ENCODE peak calls at places on chromosomes 13 and 19, in ten cellular contexts. F is right lobe of liver, C is breast epithelium, V is thoracic aorta, U is kidney, K is endothelial cell of umbilical vein, L is ovary, B is tibial nerve, E is left ventricle myocardium inferior, P is lower lobe of right lung. A is an unnamed sample.

GRCh38 chr19:3057275-3057714 is 5.0 kb downstream of the TLE5 start:
- DNase-seq in F (peak; percentile 94), C (peak; percentile 92), V (peak; percentile 51), U (peak; percentile 96), K (no peak), L (peak; percentile 95), B (peak; percentile 77), E (peak; percentile 88), P (peak; percentile 85), A (no peak)

GRCh38 chr13:49625392-49626137 is 2.7 kb upstream of the ARL11 start:
- DNase-seq in F (peak; percentile 99), C (no peak), V (no peak), U (no peak), K (no peak), L (peak; percentile 38), B (peak; percentile 28), E (peak; percentile 65), P (peak; percentile 83), A (no peak)

GRCh38 chr13:106548064-106548696 is 12.7 kb upstream of the EFNB2 start:
- DNase-seq in F (no peak), C (no peak), V (no peak), U (no peak), K (no peak), L (no peak), B (no peak), E (no peak), P (no peak), A (no peak)

GRCh38 chr19:7595466-7596133 is at the start of gene CAMSAP3:
- DNase-seq in F (peak; percentile 70), C (no peak), V (no peak), U (peak; percentile 83), K (no peak), L (no peak), B (no peak), E (no peak), P (peak; percentile 77), A (peak; percentile 26)

GRCh38 chr19:47587295-47587694 is 14.3 kb upstream of the ZNF541 start:
- DNase-seq in F (no peak), C (no peak), V (no peak), U (no peak), K (no peak), L (no peak), B (no peak), E (no peak), P (no peak), A (no peak)

GRCh38 chr13:106567421-106568224 is at the start of gene ARGLU1:
- DNase-seq in F (peak; percentile 94), C (peak; percentile 85), V (peak; percentile 43), U (peak; percentile 98), K (peak; percentile 96), L (peak; percentile 98), B (peak; percentile 88), E (peak; percentile 94), P (peak; percentile 95), A (peak; percentile 91)

GRCh38 chr13:91962946-91963345 is 564.5 kb downstream of the GPC5 start:
- DNase-seq in F (no peak), C (no peak), V (no peak), U (no peak), K (no peak), L (no peak), B (no peak), E (no peak), P (no peak), A (no peak)

GRCh38 chr19:4054471-4055208 is 12.1 kb downstream of the ZBTB7A start:
- DNase-seq in F (peak; percentile 48), C (no peak), V (no peak), U (peak; percentile 79), K (no peak), L (no peak), B (no peak), E (no peak), P (peak; percentile 48), A (no peak)

GRCh38 chr13:30920162-30920561 is 12.3 kb upstream of the TEX26 start:
- DNase-seq in F (no peak), C (no peak), V (no peak), U (no peak), K (no peak), L (no peak), B (no peak), E (no peak), P (no peak), A (no peak)

GRCh38 chr13:64688893-64689677 is 2541.1 kb downstream of the PCDH9 start:
- DNase-seq in F (no peak), C (no peak), V (no peak), U (no peak), K (no peak), L (no peak), B (no peak), E (no peak), P (no peak), A (no peak)

GRCh38 chr19:23996549-23996948 is 81.9 kb downstream of the ZNF726 start:
- DNase-seq in F (no peak), C (no peak), V (no peak), U (no peak), K (no peak), L (no peak), B (no peak), E (no peak), P (no peak), A (peak; percentile 53)

GRCh38 chr19:4338441-4339350 is at the start of gene STAP2:
- DNase-seq in F (peak; percentile 78), C (peak; percentile 77), V (no peak), U (peak; percentile 87), K (peak; percentile 36), L (peak; percentile 58), B (no peak), E (no peak), P (peak; percentile 72), A (peak; percentile 40)

GRCh38 chr13:44249439-44249838 is 124.2 kb upstream of the SERP2 start:
- DNase-seq in F (no peak), C (peak; percentile 48), V (no peak), U (no peak), K (peak; percentile 60), L (peak; percentile 57), B (peak; percentile 46), E (peak; percentile 71), P (no peak), A (no peak)

GRCh38 chr19:41323023-41323422 is 13.1 kb downstream of the CCDC97 start:
- DNase-seq in F (peak; percentile 53), C (no peak), V (no peak), U (peak; percentile 77), K (peak; percentile 82), L (peak; percentile 80), B (no peak), E (peak; percentile 45), P (no peak), A (peak; percentile 71)
- H3K4me1 ChIP-seq in F (no peaks in the 10 kb centered on the region), C (peaks cover 10% of the 10 kb centered on the region), V (peaks cover 59% of the 10 kb centered on the region), U (peaks cover 33% of the 10 kb centered on the region), K (peaks cover 58% of the 10 kb centered on the region), L (peaks cover 36% of the 10 kb centered on the region), B (peaks cover 70% of the 10 kb centered on the region), E (peaks cover 71% of the 10 kb centered on the region), P (peaks cover 69% of the 10 kb centered on the region), A (peaks cover 46% of the 10 kb centered on the region)

GRCh38 chr13:100333141-100333540 is 244.2 kb downstream of the PCCA start:
- DNase-seq in F (no peak), C (no peak), V (no peak), U (no peak), K (no peak), L (no peak), B (no peak), E (no peak), P (no peak), A (no peak)
- H3K27ac ChIP-seq in F (no peak overlapping the region), C (no peak overlapping the region), V (no peak overlapping the region), U (no peak overlapping the region), K (no peak overlapping the region), L (no peak overlapping the region), B (no peak overlapping the region), E (no peak overlapping the region), P (no peak overlapping the region), A (no peak overlapping the region)

GRCh38 chr13:33128134-33128533 is 111.9 kb downstream of the KL start:
- DNase-seq in F (no peak), C (no peak), V (no peak), U (no peak), K (no peak), L (no peak), B (no peak), E (no peak), P (no peak), A (no peak)

GRCh38 chr13:33132644-33133440 is 116.6 kb downstream of the KL start:
- DNase-seq in F (no peak), C (no peak), V (no peak), U (no peak), K (peak; percentile 69), L (no peak), B (no peak), E (no peak), P (no peak), A (no peak)

GRCh38 chr13:33126909-33127607 is 110.8 kb downstream of the KL start:
- DNase-seq in F (no peak), C (no peak), V (no peak), U (peak; percentile 85), K (peak; percentile 69), L (no peak), B (no peak), E (peak; percentile 40), P (no peak), A (peak; percentile 47)

GRCh38 chr13:33129094-33129832 is 113.0 kb downstream of the KL start:
- DNase-seq in F (peak; percentile 92), C (no peak), V (no peak), U (no peak), K (no peak), L (no peak), B (no peak), E (peak; percentile 60), P (no peak), A (no peak)

GRCh38 chr13:33129886-33130285 is 113.7 kb downstream of the KL start:
- DNase-seq in F (no peak), C (no peak), V (no peak), U (no peak), K (no peak), L (no peak), B (no peak), E (no peak), P (no peak), A (no peak)
- H3K4me1 ChIP-seq in F (no peaks in the 10 kb centered on the region), C (peaks cover 3% of the 10 kb centered on the region), V (peaks cover 61% of the 10 kb centered on the region), U (no peaks in the 10 kb centered on the region), K (peaks cover 31% of the 10 kb centered on the region), L (peaks cover 7% of the 10 kb centered on the region), B (peaks cover 92% of the 10 kb centered on the region), E (peaks cover 93% of the 10 kb centered on the region), P (peaks cover 34% of the 10 kb centered on the region), A (peaks cover 30% of the 10 kb centered on the region)

GRCh38 chr13:99315186-99315585 is 8.0 kb upstream of the GPR183 start:
- DNase-seq in F (no peak), C (no peak), V (no peak), U (no peak), K (no peak), L (no peak), B (no peak), E (no peak), P (no peak), A (no peak)

GRCh38 chr13:99314640-99315176 is 7.5 kb upstream of the GPR183 start:
- DNase-seq in F (no peak), C (no peak), V (no peak), U (no peak), K (peak; percentile 93), L (no peak), B (no peak), E (no peak), P (no peak), A (no peak)

GRCh38 chr13:99313473-99313872 is 6.3 kb upstream of the GPR183 start:
- DNase-seq in F (no peak), C (no peak), V (no peak), U (no peak), K (peak; percentile 86), L (no peak), B (no peak), E (no peak), P (no peak), A (no peak)

GRCh38 chr13:99312493-99312883 is 5.3 kb upstream of the GPR183 start:
- DNase-seq in F (no peak), C (peak; percentile 55), V (no peak), U (no peak), K (no peak), L (peak; percentile 78), B (peak; percentile 59), E (peak; percentile 45), P (peak; percentile 75), A (no peak)

GRCh38 chr13:99313941-99314340 is 6.7 kb upstream of the GPR183 start:
- DNase-seq in F (no peak), C (no peak), V (no peak), U (no peak), K (no peak), L (no peak), B (no peak), E (no peak), P (no peak), A (no peak)
- H3K27ac ChIP-seq in F (no peak overlapping the region), C (peak overlapping the region; percentile 88), V (no peak overlapping the region), U (no peak overlapping the region), K (peak overlapping the region; percentile 98), L (no peak overlapping the region), B (no peak overlapping the region), E (no peak overlapping the region), P (no peak overlapping the region), A (no peak overlapping the region)